ENCODE peak calls at places on chromosomes 6 and 20, in six cellular contexts. One of them, this sample, is unnamed.

GRCh38 chr6:39251406-39251805 is 22.1 kb upstream of the KCNK5 start:
- DNase-seq in cardiac fibroblast: no peak
- DNase-seq in GM12865: no peak
- DNase-seq in HFF-Myc: no peak
- DNase-seq in transverse colon: peak; percentile 41
- DNase-seq in CD8-positive, alpha-beta T cell: no peak
- DNase-seq in this sample: no peak

GRCh38 chr6:84582997-84583396 is 181.4 kb downstream of the TBX18 start:
- DNase-seq in GM12865: no peak
- DNase-seq in transverse colon: no peak
- DNase-seq in CD8-positive, alpha-beta T cell: no peak
- DNase-seq in HFF-Myc: no peak
- DNase-seq in cardiac fibroblast: no peak
- DNase-seq in this sample: no peak

GRCh38 chr20:35476288-35476687 is 20.9 kb downstream of the CEP250 start:
- DNase-seq in transverse colon: no peak
- DNase-seq in GM12865: no peak
- DNase-seq in cardiac fibroblast: no peak
- DNase-seq in CD8-positive, alpha-beta T cell: no peak
- DNase-seq in HFF-Myc: no peak
- DNase-seq in this sample: no peak

GRCh38 chr6:19837511-19838441 is 606 bp downstream of the ID4 start:
- DNase-seq in HFF-Myc: no peak
- DNase-seq in cardiac fibroblast: peak; percentile 49
- DNase-seq in CD8-positive, alpha-beta T cell: no peak
- DNase-seq in transverse colon: peak; percentile 24
- DNase-seq in GM12865: no peak
- DNase-seq in this sample: peak; percentile 40

GRCh38 chr6:170160031-170160627 is 130.7 kb downstream of the DLL1 start:
- DNase-seq in CD8-positive, alpha-beta T cell: no peak
- DNase-seq in HFF-Myc: no peak
- DNase-seq in cardiac fibroblast: no peak
- DNase-seq in transverse colon: no peak
- DNase-seq in GM12865: no peak
- DNase-seq in this sample: no peak

GRCh38 chr20:31517373-31517772 is 3.1 kb downstream of the HM13 start:
- DNase-seq in cardiac fibroblast: peak; percentile 64
- DNase-seq in CD8-positive, alpha-beta T cell: no peak
- DNase-seq in HFF-Myc: peak; percentile 32
- DNase-seq in transverse colon: peak; percentile 40
- DNase-seq in GM12865: no peak
- DNase-seq in this sample: peak; percentile 37

GRCh38 chr6:49606696-49607390 is 29.8 kb downstream of the RHAG start:
- DNase-seq in transverse colon: peak; percentile 23
- DNase-seq in cardiac fibroblast: peak; percentile 92
- DNase-seq in CD8-positive, alpha-beta T cell: no peak
- DNase-seq in GM12865: peak; percentile 75
- DNase-seq in HFF-Myc: peak; percentile 88
- DNase-seq in this sample: peak; percentile 52

GRCh38 chr6:37492236-37493046 is 7.3 kb downstream of the CCDC167 start:
- DNase-seq in HFF-Myc: no peak
- DNase-seq in cardiac fibroblast: no peak
- DNase-seq in CD8-positive, alpha-beta T cell: no peak
- DNase-seq in GM12865: peak; percentile 59
- DNase-seq in transverse colon: no peak
- DNase-seq in this sample: no peak

GRCh38 chr6:117668736-117669135 is 6.5 kb upstream of the NUS1 start:
- DNase-seq in CD8-positive, alpha-beta T cell: no peak
- DNase-seq in transverse colon: no peak
- DNase-seq in cardiac fibroblast: no peak
- DNase-seq in GM12865: no peak
- DNase-seq in HFF-Myc: no peak
- DNase-seq in this sample: no peak

GRCh38 chr6:42120895-42121865 is 21.2 kb downstream of the C6orf132 start:
- DNase-seq in CD8-positive, alpha-beta T cell: no peak
- DNase-seq in HFF-Myc: no peak
- DNase-seq in cardiac fibroblast: no peak
- DNase-seq in transverse colon: peak; percentile 34
- DNase-seq in GM12865: no peak
- DNase-seq in this sample: no peak

GRCh38 chr6:77466055-77467028 is 3.1 kb upstream of the HTR1B start:
- DNase-seq in cardiac fibroblast: peak; percentile 80
- DNase-seq in CD8-positive, alpha-beta T cell: no peak
- DNase-seq in transverse colon: peak; percentile 30
- DNase-seq in HFF-Myc: peak; percentile 65
- DNase-seq in GM12865: peak; percentile 80
- DNase-seq in this sample: peak; percentile 53

GRCh38 chr6:154246723-154247118 is 109.9 kb downstream of the IPCEF1 start:
- DNase-seq in HFF-Myc: no peak
- DNase-seq in cardiac fibroblast: no peak
- DNase-seq in transverse colon: no peak
- DNase-seq in CD8-positive, alpha-beta T cell: no peak
- DNase-seq in GM12865: no peak
- DNase-seq in this sample: no peak

GRCh38 chr20:19784511-19785172 is 26.6 kb downstream of the RIN2 start:
- DNase-seq in CD8-positive, alpha-beta T cell: no peak
- DNase-seq in cardiac fibroblast: peak; percentile 89
- DNase-seq in GM12865: peak; percentile 67
- DNase-seq in transverse colon: peak; percentile 36
- DNase-seq in HFF-Myc: peak; percentile 82
- DNase-seq in this sample: peak; percentile 79

GRCh38 chr20:9409981-9410380 is 104.4 kb upstream of the LAMP5 start:
- DNase-seq in cardiac fibroblast: peak; percentile 28
- DNase-seq in HFF-Myc: no peak
- DNase-seq in CD8-positive, alpha-beta T cell: no peak
- DNase-seq in transverse colon: no peak
- DNase-seq in GM12865: no peak
- DNase-seq in this sample: no peak

GRCh38 chr6:156866181-156866862 is 89.1 kb downstream of the ARID1B start:
- DNase-seq in GM12865: peak; percentile 54
- DNase-seq in cardiac fibroblast: no peak
- DNase-seq in HFF-Myc: no peak
- DNase-seq in transverse colon: peak; percentile 33
- DNase-seq in CD8-positive, alpha-beta T cell: no peak
- DNase-seq in this sample: peak; percentile 22

GRCh38 chr6:130761286-130761685 is 65.9 kb upstream of the SMLR1 start:
- DNase-seq in HFF-Myc: no peak
- DNase-seq in GM12865: no peak
- DNase-seq in cardiac fibroblast: no peak
- DNase-seq in CD8-positive, alpha-beta T cell: no peak
- DNase-seq in transverse colon: no peak
- DNase-seq in this sample: no peak

GRCh38 chr6:130755368-130756034 is 71.7 kb upstream of the SMLR1 start:
- DNase-seq in GM12865: no peak
- DNase-seq in HFF-Myc: no peak
- DNase-seq in transverse colon: no peak
- DNase-seq in cardiac fibroblast: no peak
- DNase-seq in CD8-positive, alpha-beta T cell: no peak
- DNase-seq in this sample: no peak

GRCh38 chr6:130756836-130757235 is 70.4 kb upstream of the SMLR1 start:
- DNase-seq in GM12865: no peak
- DNase-seq in CD8-positive, alpha-beta T cell: no peak
- DNase-seq in transverse colon: no peak
- DNase-seq in cardiac fibroblast: no peak
- DNase-seq in HFF-Myc: no peak
- DNase-seq in this sample: no peak

GRCh38 chr6:130760006-130760405 is 67.2 kb upstream of the SMLR1 start:
- DNase-seq in GM12865: peak; percentile 11
- DNase-seq in cardiac fibroblast: peak; percentile 52
- DNase-seq in CD8-positive, alpha-beta T cell: no peak
- DNase-seq in HFF-Myc: peak; percentile 30
- DNase-seq in transverse colon: no peak
- DNase-seq in this sample: no peak

GRCh38 chr6:130758818-130759217 is 68.4 kb upstream of the SMLR1 start:
- DNase-seq in HFF-Myc: no peak
- DNase-seq in cardiac fibroblast: no peak
- DNase-seq in CD8-positive, alpha-beta T cell: no peak
- DNase-seq in transverse colon: no peak
- DNase-seq in GM12865: no peak
- DNase-seq in this sample: no peak
- H3K4me3 ChIP-seq in HFF-Myc: no peak overlapping the region
- H3K4me3 ChIP-seq in cardiac fibroblast: no peak overlapping the region
- H3K4me3 ChIP-seq in CD8-positive, alpha-beta T cell: no peak overlapping the region
- H3K4me3 ChIP-seq in transverse colon: no peak overlapping the region
- H3K4me3 ChIP-seq in GM12865: no peak overlapping the region
- H3K4me3 ChIP-seq in this sample: no peak overlapping the region

GRCh38 chr6:113651120-113651519 is 206.0 kb upstream of the MARCKS start:
- DNase-seq in CD8-positive, alpha-beta T cell: no peak
- DNase-seq in cardiac fibroblast: no peak
- DNase-seq in GM12865: no peak
- DNase-seq in HFF-Myc: peak; percentile 26
- DNase-seq in transverse colon: peak; percentile 33
- DNase-seq in this sample: no peak

GRCh38 chr6:113651920-113652319 is 205.2 kb upstream of the MARCKS start:
- DNase-seq in HFF-Myc: no peak
- DNase-seq in GM12865: peak; percentile 50
- DNase-seq in cardiac fibroblast: no peak
- DNase-seq in transverse colon: no peak
- DNase-seq in CD8-positive, alpha-beta T cell: no peak
- DNase-seq in this sample: no peak

GRCh38 chr6:113654396-113654795 is 202.7 kb upstream of the MARCKS start:
- DNase-seq in HFF-Myc: no peak
- DNase-seq in cardiac fibroblast: peak; percentile 82
- DNase-seq in GM12865: no peak
- DNase-seq in transverse colon: peak; percentile 39
- DNase-seq in CD8-positive, alpha-beta T cell: no peak
- DNase-seq in this sample: peak; percentile 91

GRCh38 chr6:113659762-113660404 is 197.3 kb upstream of the MARCKS start:
- DNase-seq in HFF-Myc: no peak
- DNase-seq in transverse colon: no peak
- DNase-seq in CD8-positive, alpha-beta T cell: no peak
- DNase-seq in cardiac fibroblast: no peak
- DNase-seq in GM12865: no peak
- DNase-seq in this sample: no peak

DNA sequence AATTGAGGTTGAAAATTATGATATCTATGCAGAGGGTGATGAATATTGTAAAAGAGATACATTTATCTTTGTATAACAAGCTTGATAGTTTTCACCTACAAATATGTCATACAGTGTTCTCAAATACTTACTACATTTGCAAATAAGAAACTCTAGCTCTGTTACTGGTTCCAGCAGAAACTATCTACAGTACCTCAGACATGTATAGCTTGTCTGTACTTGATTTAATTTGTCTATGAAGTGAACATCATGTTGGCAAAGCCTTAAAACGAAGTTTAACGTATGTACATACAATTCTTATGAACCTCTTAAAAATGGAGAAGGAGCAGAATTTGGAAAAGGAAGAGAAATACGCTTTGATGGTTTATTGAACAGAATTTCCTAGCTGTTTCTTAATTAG is 201.4 kb upstream of the MARCKS start:
- DNase-seq in HFF-Myc: no peak
- DNase-seq in cardiac fibroblast: no peak
- DNase-seq in GM12865: no peak
- DNase-seq in CD8-positive, alpha-beta T cell: no peak
- DNase-seq in transverse colon: no peak
- DNase-seq in this sample: no peak
- TF ChIP-seq CTCF in HFF-Myc: no peak
- TF ChIP-seq CTCF in cardiac fibroblast: no peak
- TF ChIP-seq CTCF in GM12865: no peak
- TF ChIP-seq CTCF in CD8-positive, alpha-beta T cell: no peak
- TF ChIP-seq CTCF in transverse colon: no peak
- TF ChIP-seq CTCF in this sample: no peak

GRCh38 chr6:44139351-44139743 is 12.0 kb downstream of the TMEM63B start:
- DNase-seq in HFF-Myc: no peak
- DNase-seq in CD8-positive, alpha-beta T cell: no peak
- DNase-seq in GM12865: no peak
- DNase-seq in transverse colon: no peak
- DNase-seq in cardiac fibroblast: no peak
- DNase-seq in this sample: no peak

GRCh38 chr6:44135875-44136274 is 8.5 kb downstream of the TMEM63B start:
- DNase-seq in CD8-positive, alpha-beta T cell: no peak
- DNase-seq in transverse colon: no peak
- DNase-seq in HFF-Myc: no peak
- DNase-seq in GM12865: no peak
- DNase-seq in cardiac fibroblast: no peak
- DNase-seq in this sample: no peak

GRCh38 chr6:44142835-44143234 is 15.5 kb downstream of the TMEM63B start:
- DNase-seq in transverse colon: no peak
- DNase-seq in cardiac fibroblast: no peak
- DNase-seq in GM12865: no peak
- DNase-seq in HFF-Myc: no peak
- DNase-seq in CD8-positive, alpha-beta T cell: no peak
- DNase-seq in this sample: no peak

GRCh38 chr6:44135173-44135748 is 7.9 kb downstream of the TMEM63B start:
- DNase-seq in HFF-Myc: no peak
- DNase-seq in CD8-positive, alpha-beta T cell: no peak
- DNase-seq in transverse colon: no peak
- DNase-seq in cardiac fibroblast: no peak
- DNase-seq in GM12865: no peak
- DNase-seq in this sample: no peak

GRCh38 chr6:44138717-44139350 is 11.5 kb downstream of the TMEM63B start:
- DNase-seq in transverse colon: no peak
- DNase-seq in HFF-Myc: no peak
- DNase-seq in CD8-positive, alpha-beta T cell: no peak
- DNase-seq in GM12865: no peak
- DNase-seq in cardiac fibroblast: no peak
- DNase-seq in this sample: no peak
- H3K4me3 ChIP-seq in transverse colon: no peak overlapping the region
- H3K4me3 ChIP-seq in HFF-Myc: no peak overlapping the region
- H3K4me3 ChIP-seq in CD8-positive, alpha-beta T cell: no peak overlapping the region
- H3K4me3 ChIP-seq in GM12865: no peak overlapping the region
- H3K4me3 ChIP-seq in cardiac fibroblast: no peak overlapping the region
- H3K4me3 ChIP-seq in this sample: no peak overlapping the region

GRCh38 chr6:134063966-134064445 is 11.6 kb upstream of the SLC2A12 start:
- DNase-seq in HFF-Myc: no peak
- DNase-seq in GM12865: peak; percentile 78
- DNase-seq in transverse colon: peak; percentile 71
- DNase-seq in cardiac fibroblast: peak; percentile 92
- DNase-seq in CD8-positive, alpha-beta T cell: peak; percentile 35
- DNase-seq in this sample: peak; percentile 63
- TF ChIP-seq CTCF in HFF-Myc: peak; percentile 91
- TF ChIP-seq CTCF in GM12865: peak; percentile 81
- TF ChIP-seq CTCF in transverse colon: peak; percentile 80
- TF ChIP-seq CTCF in cardiac fibroblast: peak; percentile 94
- TF ChIP-seq CTCF in CD8-positive, alpha-beta T cell: peak; percentile 75
- TF ChIP-seq CTCF in this sample: peak; percentile 75

GRCh38 chr6:32151885-32152311 is at the start of gene PRRT1:
- DNase-seq in GM12865: no peak
- DNase-seq in CD8-positive, alpha-beta T cell: no peak
- DNase-seq in HFF-Myc: no peak
- DNase-seq in transverse colon: no peak
- DNase-seq in cardiac fibroblast: no peak
- DNase-seq in this sample: no peak
- H3K4me3 ChIP-seq in GM12865: no peak within 1 kb of the TSS
- H3K4me3 ChIP-seq in CD8-positive, alpha-beta T cell: peak within 1 kb of the TSS; percentile 54
- H3K4me3 ChIP-seq in HFF-Myc: peak within 1 kb of the TSS; percentile 96
- H3K4me3 ChIP-seq in transverse colon: peak within 1 kb of the TSS; percentile 68
- H3K4me3 ChIP-seq in cardiac fibroblast: peak within 1 kb of the TSS; percentile 88
- H3K4me3 ChIP-seq in this sample: peak within 1 kb of the TSS; percentile 61

GRCh38 chr6:80728340-80728739 is 621.9 kb downstream of the BCKDHB start:
- DNase-seq in transverse colon: no peak
- DNase-seq in HFF-Myc: no peak
- DNase-seq in CD8-positive, alpha-beta T cell: no peak
- DNase-seq in cardiac fibroblast: no peak
- DNase-seq in GM12865: no peak
- DNase-seq in this sample: no peak

GRCh38 chr6:80728830-80729229 is 622.4 kb downstream of the BCKDHB start:
- DNase-seq in cardiac fibroblast: no peak
- DNase-seq in GM12865: no peak
- DNase-seq in HFF-Myc: no peak
- DNase-seq in transverse colon: no peak
- DNase-seq in CD8-positive, alpha-beta T cell: no peak
- DNase-seq in this sample: no peak

GRCh38 chr6:80733645-80734044 is 627.2 kb downstream of the BCKDHB start:
- DNase-seq in CD8-positive, alpha-beta T cell: no peak
- DNase-seq in transverse colon: no peak
- DNase-seq in GM12865: no peak
- DNase-seq in cardiac fibroblast: no peak
- DNase-seq in HFF-Myc: no peak
- DNase-seq in this sample: no peak
- TF ChIP-seq CTCF in CD8-positive, alpha-beta T cell: no peak
- TF ChIP-seq CTCF in transverse colon: no peak
- TF ChIP-seq CTCF in GM12865: no peak
- TF ChIP-seq CTCF in cardiac fibroblast: no peak
- TF ChIP-seq CTCF in HFF-Myc: no peak
- TF ChIP-seq CTCF in this sample: no peak

This sample was measured in prostate gland.